ENCODE peak calls at places on chromosomes 16 and 17, in four cellular contexts. W is left ventricle myocardium inferior, I is neural progenitor cell, S is PC-3. H is an unnamed sample. For H3K4me1, the result is how much of the 10 kb centered on the place peaks cover.

GRCh38 chr16:71526111-71526998 is at the start of gene CHST4:
- DNase-seq in W (no peak), I (peak), S (no peak), H (no peak)

GRCh38 chr16:67370686-67371085 is 22.6 kb downstream of the TPPP3 start:
- DNase-seq in S (no peak), W (no peak), I (no peak), H (no peak)

GRCh38 chr17:66549731-66550207 is 247.4 kb downstream of the PRKCA start:
- DNase-seq in W (no peak), I (no peak), S (peak), H (no peak)

GRCh38 chr17:333626-334396 is 18.8 kb downstream of the RPH3AL start:
- DNase-seq in I (peak), W (peak), S (no peak), H (peak)

GRCh38 chr16:81900014-81900413 is 111.3 kb downstream of the SDR42E1 start:
- DNase-seq in W (no peak), I (no peak), S (no peak), H (no peak)

GRCh38 chr16:17078950-17079631 is 391.7 kb downstream of the XYLT1 start:
- DNase-seq in S (no peak), I (no peak), W (no peak), H (no peak)

GRCh38 chr16:49876716-49877129 is 20.8 kb upstream of the ZNF423 start:
- DNase-seq in S (peak), W (peak), I (peak), H (no peak)

GRCh38 chr17:6497496-6498221 is 53.4 kb downstream of the PIMREG start:
- DNase-seq in S (no peak), I (no peak), W (no peak), H (no peak)

GRCh38 chr17:34980681-34981537 is 597 bp downstream of the LIG3 start:
- DNase-seq in I (peak), S (peak), W (peak), H (peak)

GRCh38 chr16:90022209-90023077 is 3.2 kb upstream of the DBNDD1 start:
- DNase-seq in I (peak), W (peak), S (peak), H (peak)

GRCh38 chr17:7589204-7589868 is 558 bp downstream of the SOX15 start:
- DNase-seq in S (peak), W (peak), I (peak), H (peak)

GRCh38 chr16:73878616-73879015 is 418.0 kb upstream of the PSMD7 start:
- DNase-seq in S (peak), W (no peak), I (peak), H (no peak)

GRCh38 chr17:32954477-32954876 is 26.5 kb downstream of the TMEM98 start:
- DNase-seq in I (no peak), W (no peak), S (no peak), H (no peak)

GRCh38 chr17:28416703-28417311 is 10.8 kb upstream of the SLC46A1 start:
- DNase-seq in S (peak), I (peak), W (no peak), H (peak)

GRCh38 chr16:81142864-81143263 is 46.7 kb upstream of the GCSH start:
- DNase-seq in W (no peak), S (no peak), I (no peak), H (no peak)

GRCh38 chr17:2595200-2595599 is 1.7 kb downstream of the PAFAH1B1 start:
- DNase-seq in S (no peak), W (no peak), I (no peak), H (no peak)

GRCh38 chr16:69706975-69707340 is 19.4 kb downstream of the NQO1 start:
- DNase-seq in W (no peak), I (no peak), S (no peak), H (no peak)

GRCh38 chr17:81301195-81302144 is 6.4 kb upstream of the SLC38A10 start:
- DNase-seq in W (no peak), S (no peak), I (no peak), H (no peak)

GRCh38 chr17:42310281-42311156 is 22.2 kb downstream of the STAT5A start:
- DNase-seq in S (no peak), I (peak), W (no peak), H (no peak)
- H3K4me1 ChIP-seq in S (under half), I (under half), W (half or more), H (under half)

GRCh38 chr16:57739756-57740422 is 4.3 kb downstream of the KATNB1 start:
- DNase-seq in S (no peak), I (no peak), W (no peak), H (no peak)
- H3K27ac ChIP-seq in S (no peak), I (no peak), W (no peak), H (no peak)

GRCh38 chr16:87101903-87102302 is 215.3 kb downstream of the C16orf95 start:
- DNase-seq in W (no peak), S (peak), I (no peak), H (no peak)
- H3K4me3 ChIP-seq in W (no peak), S (no peak), I (no peak), H (no peak)

DNA sequence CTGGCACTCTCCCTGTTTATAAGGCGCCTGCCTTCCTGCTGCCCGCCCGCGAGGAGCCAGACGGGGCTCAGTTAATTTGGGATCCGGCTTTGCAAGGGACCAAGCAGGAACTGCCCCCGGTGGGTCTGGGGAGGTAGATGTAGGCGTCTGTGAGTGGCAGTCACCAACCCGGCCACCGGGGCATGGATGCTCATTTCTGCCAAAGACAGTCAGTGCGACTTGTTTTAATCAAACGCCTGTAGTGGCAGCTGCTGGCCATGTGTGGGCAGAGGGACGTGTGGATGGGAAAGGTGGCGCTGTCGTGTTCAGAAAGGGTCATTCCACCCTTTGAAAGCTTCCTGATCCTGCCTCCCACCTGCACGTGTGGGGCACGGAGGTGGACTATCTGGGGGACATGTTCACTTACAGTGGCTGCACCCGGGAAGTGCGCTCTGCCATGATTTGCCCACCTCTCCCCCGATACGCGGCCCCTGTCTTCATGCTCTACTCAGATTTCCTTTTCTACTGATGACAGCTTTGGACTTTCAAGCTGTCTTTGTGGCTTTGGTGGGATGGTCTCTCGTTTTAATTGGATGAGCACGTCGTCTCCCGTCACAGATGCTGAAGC is 60.3 kb upstream of the CIBAR2 start:
- DNase-seq in I (peak), W (no peak), S (peak), H (no peak)
- H3K4me1 ChIP-seq in I (under half), W (half or more), S (under half), H (under half)

GRCh38 chr17:38918916-38919315 is 6.5 kb upstream of the LASP1NB start:
- DNase-seq in S (no peak), W (no peak), I (no peak), H (no peak)

GRCh38 chr17:38917259-38917658 is 8.2 kb upstream of the LASP1NB start:
- DNase-seq in S (peak), W (no peak), I (no peak), H (no peak)

GRCh38 chr17:38918129-38918913 is 7.1 kb upstream of the LASP1NB start:
- DNase-seq in W (no peak), S (no peak), I (peak), H (no peak)

GRCh38 chr17:38920374-38921291 is 4.8 kb upstream of the LASP1NB start:
- DNase-seq in W (no peak), S (no peak), I (no peak), H (no peak)

DNA sequence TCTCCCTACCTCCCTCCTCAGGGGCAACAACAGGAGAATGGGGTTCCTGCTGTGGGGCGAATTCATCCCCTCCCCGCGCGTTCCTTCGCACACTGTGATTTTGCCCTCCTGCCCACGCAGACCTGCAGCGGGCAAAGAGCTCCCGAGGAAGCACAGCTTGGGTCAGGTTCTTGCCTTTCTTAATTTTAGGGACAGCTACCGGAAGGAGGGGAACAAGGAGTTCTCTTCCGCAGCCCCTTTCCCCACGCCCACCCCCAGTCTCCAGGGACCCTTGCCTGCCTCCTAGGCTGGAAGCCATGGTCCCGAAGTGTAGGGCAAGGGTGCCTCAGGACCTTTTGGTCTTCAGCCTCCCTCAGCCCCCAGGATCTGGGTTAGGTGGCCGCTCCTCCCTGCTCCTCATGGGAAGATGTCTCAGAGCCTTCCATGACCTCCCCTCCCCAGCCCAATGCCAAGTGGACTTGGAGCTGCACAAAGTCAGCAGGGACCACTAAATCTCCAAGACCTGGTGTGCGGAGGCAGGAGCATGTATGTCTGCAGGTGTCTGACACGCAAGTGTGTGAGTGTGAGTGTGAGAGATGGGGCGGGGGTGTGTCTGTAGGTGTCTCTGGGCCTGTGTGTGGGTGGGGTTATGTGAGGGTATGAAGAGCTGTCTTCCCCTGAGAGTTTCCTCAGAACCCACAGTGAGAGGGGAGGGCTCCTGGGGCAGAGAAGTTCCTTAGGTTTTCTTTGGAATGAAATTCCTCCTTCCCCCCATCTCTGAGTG is 5.9 kb upstream of the LASP1NB start:
- DNase-seq in I (no peak), W (no peak), S (no peak), H (peak)
- H3K27ac ChIP-seq in I (no peak), W (peak), S (no peak), H (no peak)

GRCh38 chr17:61699694-61700093 is 108.7 kb upstream of the NACA2 start:
- DNase-seq in I (no peak), W (no peak), S (no peak), H (no peak)
- H3K4me3 ChIP-seq in I (no peak), W (no peak), S (no peak), H (no peak)

GRCh38 chr17:65051922-65052321 is 4.6 kb downstream of the GNA13 start:
- DNase-seq in I (no peak), W (no peak), S (no peak), H (no peak)

GRCh38 chr17:65054602-65055001 is 1.9 kb downstream of the GNA13 start:
- DNase-seq in I (no peak), W (no peak), S (peak), H (no peak)

GRCh38 chr17:65053354-65053881 is 3.1 kb downstream of the GNA13 start:
- DNase-seq in I (no peak), S (no peak), W (no peak), H (no peak)

GRCh38 chr17:65050438-65050837 is 6.1 kb downstream of the GNA13 start:
- DNase-seq in S (no peak), I (no peak), W (no peak), H (no peak)

DNA sequence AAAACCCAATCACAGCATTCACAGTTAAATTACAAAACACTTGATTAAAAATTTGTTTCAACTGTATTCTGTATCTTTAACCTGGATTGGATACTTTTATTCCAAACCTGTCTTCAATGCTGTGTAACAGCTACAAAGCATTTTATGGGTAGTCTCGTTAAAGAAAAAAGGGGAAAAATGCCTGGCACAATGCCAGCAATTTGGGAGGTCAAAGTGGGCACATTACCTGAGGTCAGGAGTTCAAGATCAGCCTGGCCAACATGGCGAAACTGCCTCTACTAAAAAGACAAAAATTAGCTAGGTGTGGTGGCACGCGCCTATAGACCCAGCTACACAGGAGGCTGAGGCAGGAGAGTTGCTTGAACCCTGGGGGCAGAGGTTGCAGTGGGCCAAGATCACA is 4.0 kb downstream of the GNA13 start:
- DNase-seq in W (no peak), I (no peak), S (no peak), H (no peak)
- H3K4me1 ChIP-seq in W (half or more), I (under half), S (under half), H (under half)

GRCh38 chr17:78180083-78180482 is 6.8 kb downstream of the TK1 start:
- DNase-seq in S (no peak), I (no peak), W (no peak), H (no peak)
- H3K27ac ChIP-seq in S (no peak), I (no peak), W (peak), H (no peak)

GRCh38 chr16:30921459-30921747 is 2.0 kb upstream of the FBXL19 start:
- DNase-seq in W (no peak), S (no peak), I (no peak), H (no peak)
- H3K4me3 ChIP-seq in W (peak), S (peak), I (peak), H (peak)

DNA sequence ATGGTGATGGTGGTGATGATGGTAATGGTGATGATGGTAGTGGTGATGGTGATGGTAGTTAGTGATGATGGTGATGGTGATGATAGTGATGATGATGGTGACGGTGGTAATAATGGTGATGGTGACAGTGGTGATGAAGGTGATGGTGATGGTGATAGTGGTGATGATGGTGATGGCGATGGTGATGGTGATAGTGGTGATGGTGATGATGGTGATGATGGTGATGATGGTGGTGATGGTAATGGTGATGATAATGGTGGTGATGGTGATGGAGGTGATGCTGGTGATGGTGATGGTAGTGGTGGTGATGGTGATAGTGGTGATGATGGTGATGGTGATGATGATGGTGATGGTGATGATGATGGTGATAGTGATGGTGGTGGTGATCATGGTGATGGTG is 148.7 kb upstream of the TNRC6C start:
- DNase-seq in S (no peak), I (no peak), W (no peak), H (no peak)
- H3K4me1 ChIP-seq in S (under half), I (under half), W (under half), H (under half)

H was measured in naive thymus-derived CD4-positive, alpha-beta T cell.